ENCODE peak calls at places on chromosome 13, in five cellular contexts. Q is psoas muscle, O is HCT116, I is fibroblast of lung, G is cardiac muscle cell. K is an unnamed sample. For H3K4me1 and H3K9me3, the result is how much of the 10 kb centered on the place peaks cover.

GRCh38 chr13:75694742-75695141 is 58.6 kb downstream of the LMO7 start:
- DNase-seq in Q (no peak), O (no peak), I (no peak), G (no peak), K (no peak)

GRCh38 chr13:44519642-44520041 is 56.5 kb downstream of the TSC22D1 start:
- DNase-seq in Q (no peak), O (no peak), I (no peak), G (no peak), K (no peak)

GRCh38 chr13:113369189-113369588 is 5.3 kb upstream of the GRTP1 start:
- DNase-seq in Q (no peak), O (no peak), I (no peak), G (no peak), K (no peak)

GRCh38 chr13:92188574-92188973 is 790.2 kb downstream of the GPC5 start:
- DNase-seq in Q (no peak), O (no peak), I (no peak), G (no peak), K (no peak)

GRCh38 chr13:107339209-107339608 is 771.3 kb upstream of the ARGLU1 start:
- DNase-seq in Q (no peak), O (no peak), I (peak), G (no peak), K (no peak)

GRCh38 chr13:62626771-62627170 is 1211.1 kb upstream of the PCDH20 start:
- DNase-seq in Q (no peak), O (no peak), I (no peak), G (no peak), K (no peak)

GRCh38 chr13:20828540-20829364 is 55.0 kb upstream of the EEF1AKMT1 start:
- DNase-seq in Q (no peak), O (peak), I (peak), G (peak), K (peak)

GRCh38 chr13:50914301-50914700 is 4.7 kb downstream of the RNASEH2B start:
- DNase-seq in Q (no peak), O (no peak), I (no peak), G (no peak), K (no peak)

GRCh38 chr13:106361621-106362020 is 173.8 kb downstream of the EFNB2 start:
- DNase-seq in Q (no peak), O (no peak), I (no peak), G (peak), K (no peak)

GRCh38 chr13:51870616-51871015 is 8.8 kb downstream of the CCDC70 start:
- DNase-seq in Q (no peak), O (no peak), I (no peak), G (no peak), K (no peak)

DNA sequence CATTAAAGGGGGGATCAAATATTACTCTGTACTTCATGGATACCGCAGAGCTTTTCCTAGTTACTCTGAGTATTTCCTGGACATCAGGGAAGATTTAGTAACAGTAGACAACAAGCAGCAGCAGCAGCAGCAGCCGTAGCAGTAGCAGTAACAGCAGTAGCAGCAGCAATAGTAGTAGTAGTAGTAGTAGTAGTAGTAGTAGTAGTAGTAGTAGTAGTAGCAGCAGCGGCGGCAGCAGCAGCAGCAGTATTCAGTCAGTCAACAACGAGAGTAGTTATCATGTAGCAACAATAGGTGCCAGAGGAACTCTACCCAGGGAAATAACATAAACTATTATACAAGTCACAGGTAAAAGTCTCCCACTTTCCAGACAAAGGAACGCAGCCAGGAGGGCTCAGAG is 1.1 kb upstream of the DOCK9 start:
- DNase-seq in Q (no peak), O (no peak), I (no peak), G (no peak), K (no peak)
- H3K4me1 ChIP-seq in Q (under half), O (under half), I (under half), G (under half), K (under half)

GRCh38 chr13:23339225-23339624 is 94.3 kb downstream of the SACS start:
- DNase-seq in Q (no peak), O (no peak), I (no peak), G (no peak), K (no peak)
- H3K9me3 ChIP-seq in Q (under half), O (under half), I (under half), G (under half), K (under half)

DNA sequence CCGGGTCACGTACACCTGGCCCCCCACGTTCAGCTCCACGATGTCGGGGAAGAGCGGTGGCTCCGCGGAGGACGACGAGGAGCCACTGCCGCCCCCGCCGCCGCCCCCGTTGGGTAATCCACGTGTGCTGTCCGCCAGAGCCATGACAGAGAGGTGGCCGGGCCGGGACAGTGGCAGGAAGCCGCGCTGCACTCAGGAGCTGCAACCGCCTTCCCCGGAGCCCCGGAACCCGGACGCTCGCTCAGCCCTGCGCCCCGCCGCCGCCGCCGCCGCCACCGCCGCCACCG is 257 bp downstream of the KCTD12 start:
- DNase-seq in Q (peak), O (no peak), I (no peak), G (no peak), K (no peak)
- H3K4me1 ChIP-seq in Q (under half), O (under half), I (under half), G (under half), K (under half)

GRCh38 chr13:111215081-111216047 is 100.3 kb downstream of the ARHGEF7 start:
- DNase-seq in Q (peak), O (no peak), I (no peak), G (no peak), K (no peak)

GRCh38 chr13:111212517-111212873 is 97.4 kb downstream of the ARHGEF7 start:
- DNase-seq in Q (no peak), O (no peak), I (no peak), G (no peak), K (no peak)

GRCh38 chr13:111216166-111216960 is 101.3 kb downstream of the ARHGEF7 start:
- DNase-seq in Q (peak), O (no peak), I (peak), G (peak), K (peak)

GRCh38 chr13:111211789-111212516 is 96.8 kb downstream of the ARHGEF7 start:
- DNase-seq in Q (no peak), O (no peak), I (no peak), G (peak), K (no peak)

GRCh38 chr13:111213964-111214726 is 99.0 kb downstream of the ARHGEF7 start:
- DNase-seq in Q (peak), O (no peak), I (no peak), G (no peak), K (no peak)
- H3K9me3 ChIP-seq in Q (under half), O (under half), I (under half), G (under half), K (under half)

DNA sequence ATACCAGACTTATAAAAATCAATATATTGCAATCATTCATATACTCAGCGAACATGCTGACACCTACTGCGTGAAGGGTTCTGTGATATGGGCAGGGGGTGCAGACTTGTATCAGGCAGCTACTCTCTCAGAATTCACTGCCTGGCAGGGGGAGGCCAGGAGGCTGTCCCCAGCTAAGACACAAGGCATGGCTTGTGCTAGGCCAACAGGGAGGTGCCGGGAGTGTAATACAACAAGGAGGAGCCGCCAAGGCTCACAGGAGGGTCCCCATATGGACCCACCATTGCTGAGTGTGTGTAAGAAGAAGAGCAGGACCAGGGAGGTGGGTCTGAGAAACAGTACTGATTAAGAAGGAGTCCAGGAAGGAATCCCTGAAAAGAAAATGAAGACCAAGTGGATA is 97.2 kb downstream of the COL4A2 start:
- DNase-seq in Q (no peak), O (no peak), I (no peak), G (no peak), K (no peak)
- H3K4me1 ChIP-seq in Q (under half), O (under half), I (half or more), G (under half), K (under half)

GRCh38 chr13:40875583-40875982 is 86.2 kb downstream of the SLC25A15 start:
- DNase-seq in Q (no peak), O (no peak), I (no peak), G (no peak), K (no peak)

GRCh38 chr13:40878321-40878720 is 88.9 kb downstream of the SLC25A15 start:
- DNase-seq in Q (no peak), O (no peak), I (no peak), G (no peak), K (no peak)

GRCh38 chr13:40874138-40874776 is 84.8 kb downstream of the SLC25A15 start:
- DNase-seq in Q (no peak), O (no peak), I (peak), G (peak), K (no peak)

GRCh38 chr13:40876020-40876738 is 86.8 kb downstream of the SLC25A15 start:
- DNase-seq in Q (no peak), O (no peak), I (no peak), G (no peak), K (no peak)

DNA sequence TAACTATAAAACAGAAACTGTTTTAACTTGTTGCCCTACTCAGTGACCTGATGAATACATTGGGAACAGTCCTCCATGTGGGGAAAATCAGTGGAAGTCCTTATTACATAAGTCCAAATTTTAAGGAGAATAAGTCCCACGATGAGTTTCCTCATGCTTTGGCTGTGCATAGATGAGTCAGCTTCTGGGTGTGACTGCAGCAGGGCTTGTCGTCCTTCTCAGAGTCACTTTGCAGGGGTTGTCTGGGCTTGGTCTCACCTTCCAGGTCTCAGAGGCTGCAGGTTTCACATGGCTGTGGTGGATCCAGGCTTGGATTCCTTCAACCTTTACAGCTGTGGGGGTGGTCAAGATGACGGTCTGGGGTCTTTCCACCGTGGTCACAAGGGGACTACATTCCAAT is 85.6 kb downstream of the SLC25A15 start:
- DNase-seq in Q (no peak), O (no peak), I (no peak), G (no peak), K (no peak)
- H3K9me3 ChIP-seq in Q (under half), O (under half), I (under half), G (under half), K (under half)

GRCh38 chr13:35839746-35840273 is 291.4 kb downstream of the DCLK1 start:
- DNase-seq in Q (no peak), O (no peak), I (no peak), G (no peak), K (no peak)
- H3K4me1 ChIP-seq in Q (under half), O (under half), I (under half), G (under half), K (under half)

DNA sequence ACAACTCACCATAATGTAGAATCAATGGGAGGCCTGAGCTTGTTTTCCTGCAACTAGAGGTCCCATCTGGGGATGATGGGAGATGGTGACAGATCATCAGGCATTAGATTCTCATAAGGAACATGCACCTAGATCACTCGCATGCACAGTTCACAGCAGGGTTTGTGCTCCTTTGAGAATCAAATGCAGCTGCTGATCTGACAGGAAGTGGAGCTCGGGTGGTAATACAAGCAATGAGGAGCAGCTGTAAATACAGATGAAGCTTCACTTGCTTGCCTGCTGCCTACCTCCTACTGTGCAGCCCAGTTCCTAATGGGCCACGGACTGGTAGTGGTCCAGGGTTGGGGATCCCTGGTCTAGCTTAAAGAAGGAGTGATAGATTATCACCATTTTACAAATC is 33.0 kb downstream of the KPNA3 start:
- DNase-seq in Q (no peak), O (no peak), I (no peak), G (peak), K (no peak)
- H3K9me3 ChIP-seq in Q (under half), O (under half), I (under half), G (under half), K (under half)

GRCh38 chr13:79525051-79525450 is 44.1 kb downstream of the NDFIP2 start:
- DNase-seq in Q (no peak), O (no peak), I (no peak), G (no peak), K (no peak)
- H3K4me1 ChIP-seq in Q (under half), O (under half), I (under half), G (under half), K (under half)

DNA sequence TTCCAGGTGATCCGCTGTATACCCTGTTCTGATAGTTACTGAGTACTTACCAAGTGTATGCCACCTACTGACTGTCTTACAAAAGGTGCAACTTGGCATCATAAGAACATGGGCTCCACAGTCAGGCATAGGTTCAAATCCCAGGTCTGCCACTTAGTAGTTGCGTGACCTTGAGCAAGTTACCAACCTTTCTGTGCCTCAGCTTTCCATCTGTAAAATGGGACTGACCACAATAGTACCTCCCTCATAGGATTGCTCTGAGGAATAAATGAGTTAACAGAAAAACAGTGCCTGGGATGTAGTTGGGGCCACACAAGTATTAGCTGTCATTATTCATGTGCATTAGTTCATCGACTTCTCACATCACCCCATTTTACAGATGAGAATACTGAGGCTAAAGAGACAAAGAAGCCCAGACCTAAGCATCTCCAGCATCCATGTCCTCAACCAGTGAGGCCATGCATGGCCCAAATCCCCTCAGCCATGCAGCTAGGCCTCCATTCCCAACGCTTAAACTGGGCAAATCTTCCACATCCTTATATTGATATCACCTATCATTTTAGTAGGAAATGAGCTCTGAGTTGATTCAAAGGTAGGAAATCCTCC is 51.3 kb upstream of the UBE2L5 start:
- DNase-seq in Q (no peak), O (no peak), I (no peak), G (no peak), K (no peak)
- H3K9me3 ChIP-seq in Q (under half), O (under half), I (under half), G (under half), K (under half)

K was measured in pancreas.